ENCODE peak calls at places on chromosomes 3 and 15, in six cellular contexts. G is sciatic nerve; D is NCI-H1105 treated with DMSO at 0.1 percent for 48 hours; E is CD8-positive, alpha-beta memory T cell; U is head of caudate nucleus; X is activated B cell treated with CpG ODN at 0.5 μM for 24 hours. N is an unnamed sample.

GRCh38 chr3:103009609-103010008 is 574.8 kb downstream of the ZPLD1 start:
- DNase-seq in G (no peak), D (no peak), E (no peak), U (no peak), X (no peak), N (no peak)

GRCh38 chr15:55319537-55320325 is 709 bp downstream of the PIGB start:
- DNase-seq in G (no peak), D (no peak), E (no peak), U (no peak), X (no peak), N (no peak)

GRCh38 chr15:80034633-80035032 is 24.8 kb upstream of the ZFAND6 start:
- DNase-seq in G (no peak), D (no peak), E (no peak), U (no peak), X (no peak), N (no peak)

GRCh38 chr3:111762535-111762934 is 96.5 kb upstream of the PHLDB2 start:
- DNase-seq in G (no peak), D (no peak), E (no peak), U (no peak), X (no peak), N (no peak)

GRCh38 chr15:98888839-98889479 is 118.6 kb downstream of the PGPEP1L start:
- DNase-seq in G (no peak), D (no peak), E (no peak), U (no peak), X (no peak), N (no peak)

GRCh38 chr3:123914829-123915228 is 30.7 kb upstream of the MYLK start:
- DNase-seq in G (no peak), D (no peak), E (no peak), U (no peak), X (no peak), N (no peak)

GRCh38 chr3:25427155-25428002 is 684 bp upstream of the RARB start:
- DNase-seq in G (no peak), D (no peak), E (no peak), U (no peak), X (no peak), N (no peak)

GRCh38 chr3:134419214-134419965 is 45.1 kb upstream of the AMOTL2 start:
- DNase-seq in G (no peak), D (no peak), E (no peak), U (no peak), X (no peak), N (no peak)

GRCh38 chr3:8156138-8156537 is 345.5 kb upstream of the LMCD1 start:
- DNase-seq in G (no peak), D (no peak), E (no peak), U (no peak), X (no peak), N (no peak)